ENCODE peak calls at places on chromosome 12, in ten cellular contexts. V is M059J; A is activated T-cell treated with anti-CD3 and anti-CD28 coated beads, Interleukin-2, amount 50 U/mL, for 24 hours; P is NCI-H82; F is mesendoderm; H is GM19239; C is kidney tubule cell; M is EH; E is left cardiac atrium; G is LoVo. O is an unnamed sample.
A peak's percentile ranks its signal among the peaks of the same experiment; 100 is the strongest.

GRCh38 chr12:119505001-119505400 is 88.6 kb upstream of the TMEM233 start:
- DNase-seq in C (peak; percentile 87), F (peak; percentile 51), P (no peak), A (no peak), E (no peak), V (peak; percentile 18), M (no peak), G (no peak), H (no peak), O (no peak)

GRCh38 chr12:3958534-3958933 is 85.3 kb upstream of the PARP11 start:
- DNase-seq in E (no peak), H (no peak), G (no peak), V (no peak), M (no peak), A (no peak), C (no peak), F (no peak), P (no peak), O (no peak)

GRCh38 chr12:51886021-51886710 is 1.7 kb upstream of the ANKRD33 start:
- DNase-seq in V (peak; percentile 88), F (peak; percentile 57), P (no peak), H (no peak), M (peak; percentile 98), G (peak; percentile 44), A (peak; percentile 49), C (peak; percentile 85), E (peak; percentile 83), O (peak; percentile 92)

GRCh38 chr12:7162691-7163114 is 26.8 kb upstream of the PEX5 start:
- DNase-seq in E (peak; percentile 37), F (peak; percentile 79), G (peak; percentile 82), C (peak; percentile 72), V (peak; percentile 25), M (peak; percentile 30), P (peak; percentile 68), H (no peak), A (peak; percentile 40), O (no peak)

GRCh38 chr12:85575115-85576096 is 260.8 kb downstream of the RASSF9 start:
- DNase-seq in M (peak; percentile 64), F (peak; percentile 88), E (peak; percentile 39), P (peak; percentile 85), C (peak; percentile 62), V (peak; percentile 60), G (peak; percentile 76), H (peak; percentile 13), A (no peak), O (no peak)

GRCh38 chr12:91111366-91112321 is at the start of gene LUM:
- DNase-seq in V (peak; percentile 82), G (no peak), H (no peak), F (peak; percentile 36), A (no peak), M (peak; percentile 94), E (peak; percentile 29), P (peak; percentile 15), C (peak; percentile 33), O (no peak)

GRCh38 chr12:53052419-53053222 is 2.8 kb downstream of the TNS2 start:
- DNase-seq in G (no peak), H (no peak), F (no peak), V (peak; percentile 60), E (peak; percentile 94), P (no peak), M (peak; percentile 89), A (no peak), C (peak; percentile 48), O (peak; percentile 96)

GRCh38 chr12:47156167-47156736 is 76.5 kb upstream of the AMIGO2 start:
- DNase-seq in F (peak; percentile 61), V (peak; percentile 66), A (no peak), M (peak; percentile 49), G (no peak), C (peak; percentile 12), H (no peak), P (no peak), E (peak; percentile 56), O (no peak)

GRCh38 chr12:79591988-79592387 is 98.8 kb downstream of the PAWR start:
- DNase-seq in E (no peak), F (no peak), H (no peak), V (peak; percentile 33), G (no peak), C (no peak), P (no peak), M (peak; percentile 23), A (no peak), O (no peak)

GRCh38 chr12:48969847-48970701 is 1.5 kb downstream of the WNT10B start:
- DNase-seq in P (peak; percentile 32), H (no peak), M (no peak), A (peak; percentile 61), C (no peak), E (peak; percentile 34), G (no peak), F (peak; percentile 44), V (no peak), O (peak; percentile 84)

GRCh38 chr12:93776581-93777018 is 99.4 kb downstream of the CRADD start:
- DNase-seq in C (peak; percentile 11), H (no peak), P (no peak), E (no peak), F (no peak), M (peak; percentile 99), V (peak; percentile 74), G (no peak), A (no peak), O (no peak)

GRCh38 chr12:100956311-100956852 is 161.8 kb downstream of the ANO4 start:
- DNase-seq in H (no peak), C (peak; percentile 1), P (no peak), M (no peak), E (no peak), F (no peak), G (no peak), V (no peak), A (no peak), O (no peak)

GRCh38 chr12:123801573-123802178 is 39.6 kb downstream of the DNAH10 start:
- DNase-seq in V (peak; percentile 20), H (no peak), A (no peak), P (no peak), G (peak; percentile 32), M (peak; percentile 49), C (peak; percentile 10), E (no peak), F (peak; percentile 17), O (no peak)

GRCh38 chr12:31246470-31246850 is 79.5 kb downstream of the SINHCAF start:
- DNase-seq in F (no peak), C (no peak), V (no peak), H (no peak), E (no peak), A (no peak), G (no peak), M (peak; percentile 20), P (peak; percentile 79), O (no peak)

GRCh38 chr12:75767957-75768356 is 256.5 kb upstream of the KRR1 start:
- DNase-seq in G (no peak), E (no peak), C (no peak), F (no peak), P (no peak), A (no peak), V (no peak), M (no peak), H (no peak), O (no peak)

GRCh38 chr12:103495783-103496456 is at the start of gene C12orf42:
- DNase-seq in C (peak; percentile 76), V (peak; percentile 47), E (no peak), F (peak; percentile 56), M (peak; percentile 43), P (peak; percentile 66), G (no peak), A (no peak), H (peak; percentile 22), O (no peak)

GRCh38 chr12:6946033-6946919 is 2.5 kb downstream of the C12orf57 start:
- DNase-seq in E (peak; percentile 62), G (peak; percentile 99), F (peak; percentile 99), H (no peak), P (peak; percentile 96), C (peak; percentile 99), A (peak; percentile 74), M (no peak), V (no peak), O (peak; percentile 87)

GRCh38 chr12:11174022-11174421 is 3.0 kb downstream of the SMIM10L1 start:
- DNase-seq in A (no peak), V (no peak), H (no peak), E (no peak), F (no peak), C (no peak), G (peak; percentile 23), P (peak; percentile 92), M (peak; percentile 1), O (no peak)

GRCh38 chr12:2376855-2377657 is 324.3 kb downstream of the CACNA1C start:
- DNase-seq in H (no peak), F (peak; percentile 87), E (no peak), G (no peak), A (no peak), P (peak; percentile 53), M (no peak), C (no peak), V (no peak), O (no peak)

GRCh38 chr12:24814379-24815086 is 134.4 kb downstream of the BCAT1 start:
- DNase-seq in H (no peak), P (no peak), G (no peak), C (peak; percentile 36), F (no peak), V (no peak), A (no peak), M (no peak), E (no peak), O (no peak)

GRCh38 chr12:108862588-108862959 is 5.2 kb upstream of the SSH1 start:
- DNase-seq in M (no peak), A (no peak), C (no peak), F (no peak), V (no peak), P (no peak), H (no peak), E (no peak), G (no peak), O (no peak)

GRCh38 chr12:27333311-27334009 is 824 bp downstream of the BMAL2 start:
- DNase-seq in H (no peak), E (peak; percentile 29), V (peak; percentile 44), F (no peak), M (peak; percentile 23), C (peak; percentile 64), P (peak; percentile 16), A (no peak), G (peak; percentile 38), O (peak; percentile 86)

GRCh38 chr12:117098361-117099217 is 627 bp downstream of the TESC start:
- DNase-seq in V (no peak), C (peak; percentile 26), A (peak; percentile 64), P (no peak), H (peak; percentile 44), G (peak; percentile 41), E (peak; percentile 30), F (no peak), M (no peak), O (peak; percentile 82)

GRCh38 chr12:3077572-3078081 is 448 bp downstream of the TSPAN9 start:
- DNase-seq in P (no peak), E (peak; percentile 51), V (peak; percentile 28), C (no peak), F (no peak), M (peak; percentile 26), H (no peak), G (no peak), A (no peak), O (peak; percentile 80)

GRCh38 chr12:114439306-114439705 is 33.4 kb upstream of the TBX5 start:
- DNase-seq in V (no peak), H (no peak), P (no peak), M (no peak), C (no peak), F (no peak), G (no peak), A (no peak), E (no peak), O (no peak)

GRCh38 chr12:108912361-108912760 is 32.5 kb downstream of the DAO start:
- DNase-seq in H (no peak), A (no peak), V (no peak), C (no peak), E (no peak), M (no peak), P (no peak), F (no peak), G (no peak), O (peak; percentile 70)

GRCh38 chr12:47729233-47729632 is 3.9 kb upstream of the ENDOU start:
- DNase-seq in F (no peak), V (peak; percentile 52), G (no peak), P (no peak), E (peak; percentile 20), A (no peak), C (peak; percentile 55), H (no peak), M (peak; percentile 86), O (peak; percentile 48)

GRCh38 chr12:70227911-70228310 is 15.3 kb upstream of the CNOT2 start:
- DNase-seq in G (no peak), P (no peak), V (no peak), E (no peak), H (no peak), C (no peak), M (no peak), A (no peak), F (no peak), O (no peak)